ENCODE peak calls at places on chromosomes 13 and 19, in nine cellular contexts. A, O, D, U, S, E, G, T and H are unnamed samples.

GRCh38 chr13:110503979-110504499 is 57.5 kb downstream of the RAB20 start:
- DNase-seq in A (no peak), O (no peak), D (no peak), U (no peak), S (no peak), E (no peak), G (no peak), T (no peak), H (no peak)

GRCh38 chr19:4448147-4448985 is 9.2 kb downstream of the UBXN6 start:
- DNase-seq in A (no peak), O (no peak), D (no peak), U (no peak), S (no peak), E (no peak), G (no peak), T (no peak), H (no peak)

GRCh38 chr13:39025433-39025839 is 12.5 kb downstream of the PROSER1 start:
- DNase-seq in A (no peak), O (no peak), D (no peak), U (no peak), S (no peak), E (peak; percentile 2), G (no peak), T (no peak), H (no peak)

GRCh38 chr19:48391100-48392005 is at the start of gene KDELR1:
- DNase-seq in A (peak; percentile 78), O (peak; percentile 54), D (peak; percentile 62), U (peak; percentile 62), S (peak; percentile 88), E (peak; percentile 66), G (peak; percentile 56), T (peak; percentile 70), H (no peak)

GRCh38 chr13:36395280-36395679 is 37.0 kb upstream of the CCNA1 start:
- DNase-seq in A (no peak), O (no peak), D (no peak), U (peak; percentile 79), S (no peak), E (peak; percentile 84), G (peak; percentile 68), T (no peak), H (no peak)

GRCh38 chr19:36115453-36116343 is at the start of gene TBCB:
- DNase-seq in A (peak; percentile 83), O (peak; percentile 73), D (no peak), U (peak; percentile 31), S (peak; percentile 93), E (peak; percentile 30), G (no peak), T (peak; percentile 77), H (peak; percentile 42)

GRCh38 chr19:1967087-1967608 is 26.2 kb downstream of the CSNK1G2 start:
- DNase-seq in A (no peak), O (no peak), D (no peak), U (no peak), S (no peak), E (no peak), G (no peak), T (no peak), H (no peak)

GRCh38 chr13:48296528-48296927 is 7.0 kb upstream of the RB1 start:
- DNase-seq in A (no peak), O (no peak), D (no peak), U (no peak), S (no peak), E (no peak), G (no peak), T (no peak), H (no peak)

GRCh38 chr13:70623260-70623659 is 515.0 kb upstream of the KLHL1 start:
- DNase-seq in A (no peak), O (no peak), D (no peak), U (peak; percentile 5), S (no peak), E (peak; percentile 0), G (peak; percentile 3), T (no peak), H (no peak)

GRCh38 chr19:14059093-14059480 is 2.8 kb downstream of the PALM3 start:
- DNase-seq in A (no peak), O (no peak), D (no peak), U (no peak), S (peak; percentile 58), E (no peak), G (no peak), T (no peak), H (no peak)

GRCh38 chr13:103044054-103044453 is 22.2 kb downstream of the SLC10A2 start:
- DNase-seq in A (no peak), O (no peak), D (no peak), U (no peak), S (no peak), E (no peak), G (no peak), T (no peak), H (no peak)

GRCh38 chr13:71513414-71514063 is 353.5 kb downstream of the DACH1 start:
- DNase-seq in A (no peak), O (no peak), D (no peak), U (no peak), S (no peak), E (no peak), G (no peak), T (no peak), H (no peak)

GRCh38 chr19:2317300-2317699 is 9.3 kb upstream of the LINGO3 start:
- DNase-seq in A (no peak), O (no peak), D (no peak), U (no peak), S (no peak), E (no peak), G (no peak), T (no peak), H (no peak)

GRCh38 chr19:5693195-5694166 is 3.4 kb downstream of the RPL36 start:
- DNase-seq in A (no peak), O (no peak), D (no peak), U (no peak), S (peak; percentile 48), E (no peak), G (no peak), T (no peak), H (no peak)

GRCh38 chr19:738509-739128 is 12.3 kb upstream of the MISP start:
- DNase-seq in A (no peak), O (no peak), D (no peak), U (no peak), S (peak; percentile 92), E (no peak), G (no peak), T (no peak), H (no peak)

GRCh38 chr19:47110521-47111080 is 3.0 kb downstream of the ZC3H4 start:
- DNase-seq in A (no peak), O (no peak), D (no peak), U (no peak), S (no peak), E (no peak), G (no peak), T (no peak), H (no peak)

GRCh38 chr13:75812751-75813181 is 176.6 kb downstream of the LMO7 start:
- DNase-seq in A (no peak), O (no peak), D (no peak), U (peak; percentile 16), S (no peak), E (no peak), G (peak; percentile 33), T (no peak), H (no peak)

GRCh38 chr19:38702278-38702677 is 42.0 kb downstream of the CAPN12 start:
- DNase-seq in A (no peak), O (no peak), D (no peak), U (no peak), S (no peak), E (no peak), G (no peak), T (no peak), H (no peak)

GRCh38 chr13:87669379-87669978 is 1.7 kb upstream of the SLITRK5 start:
- DNase-seq in A (no peak), O (no peak), D (no peak), U (peak; percentile 31), S (no peak), E (no peak), G (peak; percentile 42), T (no peak), H (no peak)
- H3K4me3 ChIP-seq in A (no peak overlapping the region), O (no peak overlapping the region), D (no peak overlapping the region), U (no peak overlapping the region), S (no peak overlapping the region), E (no peak overlapping the region), G (no peak overlapping the region), T (no peak overlapping the region), H (no peak overlapping the region)

GRCh38 chr19:40442328-40443130 is 1.6 kb downstream of the SERTAD3 start:
- DNase-seq in A (no peak), O (no peak), D (no peak), U (no peak), S (no peak), E (no peak), G (no peak), T (no peak), H (no peak)
- H3K4me3 ChIP-seq in A (peak overlapping the region; percentile 84), O (peak overlapping the region; percentile 88), D (peak overlapping the region; percentile 100), U (peak overlapping the region; percentile 62), S (peak overlapping the region; percentile 97), E (peak overlapping the region; percentile 71), G (peak overlapping the region; percentile 93), T (peak overlapping the region; percentile 17), H (peak overlapping the region; percentile 93)

DNA sequence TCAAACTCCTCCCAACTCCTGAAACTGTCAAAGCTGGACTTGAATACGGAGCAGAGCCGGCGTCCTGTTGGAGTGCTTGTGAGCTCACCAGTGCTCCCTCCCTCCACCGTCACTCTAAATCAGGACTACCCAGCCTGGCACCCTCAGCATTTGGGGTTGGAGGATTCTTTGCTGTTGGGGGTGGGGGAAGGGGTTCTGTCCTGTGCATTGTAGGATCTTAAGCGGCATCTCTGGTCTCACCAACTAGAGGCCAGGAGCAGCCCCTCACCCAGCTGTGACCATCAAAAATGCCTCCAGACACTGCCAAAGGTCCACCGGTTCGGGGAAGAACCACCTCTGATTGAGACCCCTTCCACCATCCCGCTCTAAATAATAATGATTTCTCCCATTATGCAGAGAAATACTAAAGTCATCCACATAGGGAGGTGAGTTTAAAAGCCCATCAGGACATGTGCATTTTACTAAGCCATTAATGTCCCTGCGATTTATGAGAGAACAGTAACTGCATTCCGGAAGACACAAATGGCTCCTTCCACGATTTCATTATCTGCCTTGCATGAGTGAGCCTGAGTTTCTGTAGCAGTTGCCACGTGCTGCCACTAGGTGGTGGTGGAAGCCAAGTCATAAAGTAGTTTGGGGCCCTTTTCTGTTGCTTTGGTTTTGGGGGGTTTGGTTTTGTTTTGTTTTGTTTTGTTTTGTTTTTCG is 16.1 kb upstream of the USP29 start:
- DNase-seq in A (peak; percentile 47), O (peak; percentile 45), D (peak; percentile 39), U (peak; percentile 63), S (no peak), E (peak; percentile 66), G (peak; percentile 37), T (peak; percentile 49), H (peak; percentile 2)
- H3K4me3 ChIP-seq in A (peak overlapping the region; percentile 2), O (no peak overlapping the region), D (no peak overlapping the region), U (no peak overlapping the region), S (no peak overlapping the region), E (peak overlapping the region; percentile 42), G (peak overlapping the region; percentile 15), T (no peak overlapping the region), H (peak overlapping the region; percentile 46)

DNA sequence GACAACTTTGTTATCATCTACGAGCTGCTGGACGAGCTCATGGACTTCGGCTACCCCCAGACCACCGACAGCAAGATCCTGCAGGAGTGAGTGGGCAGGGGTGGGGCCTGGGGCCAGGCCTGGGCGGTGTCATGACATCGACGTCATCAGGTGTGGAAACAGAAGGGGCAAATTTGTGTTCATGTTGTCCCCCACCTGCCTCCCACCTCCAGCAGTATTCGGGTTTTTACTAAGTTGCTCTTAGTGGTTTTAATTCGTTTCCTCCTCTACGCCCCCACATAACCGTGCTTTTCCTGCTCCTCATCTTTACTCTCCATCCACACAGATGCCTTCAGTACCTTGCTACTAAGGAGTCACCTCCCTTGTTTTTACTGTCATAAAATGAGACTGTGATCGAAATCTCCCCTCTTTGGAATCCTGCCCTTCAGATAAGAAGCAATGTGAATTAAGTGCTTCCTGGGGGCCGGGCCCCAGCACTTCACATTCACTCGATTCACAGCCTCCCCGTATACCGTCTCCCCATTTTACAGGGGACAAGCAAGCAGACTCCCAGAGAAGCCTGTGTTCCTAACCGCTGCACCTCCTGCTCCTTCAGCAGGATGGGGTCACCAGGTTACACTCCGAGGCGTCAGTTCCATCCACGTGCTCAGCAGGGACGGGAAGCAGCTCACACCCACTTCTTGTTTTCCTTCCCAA is 10.5 kb downstream of the AP1M1 start:
- DNase-seq in A (no peak), O (no peak), D (no peak), U (no peak), S (no peak), E (no peak), G (no peak), T (no peak), H (no peak)
- H3K4me3 ChIP-seq in A (no peak overlapping the region), O (no peak overlapping the region), D (no peak overlapping the region), U (no peak overlapping the region), S (no peak overlapping the region), E (no peak overlapping the region), G (no peak overlapping the region), T (no peak overlapping the region), H (no peak overlapping the region)